ENCODE peak calls at places on chromosomes 11 and 22, in six cellular contexts. W is HCT116, J is HepG2, F is K562, C is GM12878, R is H1. S is an unnamed sample.

GRCh38 chr11:3000032-3000961 is 8.2 kb upstream of the NAP1L4 start:
- DNase-seq in W (no peak), R (no peak), C (no peak), F (no peak), J (no peak), S (no peak)

GRCh38 chr11:34331329-34331728 is 26.5 kb downstream of the ABTB2 start:
- DNase-seq in W (no peak), R (no peak), C (no peak), F (no peak), J (no peak), S (no peak)

GRCh38 chr22:48404004-48404403 is 1423.7 kb downstream of the BRD1 start:
- DNase-seq in W (no peak), R (no peak), J (no peak), C (no peak), F (no peak), S (no peak)

GRCh38 chr11:64563966-64564365 is 27.1 kb upstream of the SLC22A12 start:
- DNase-seq in F (no peak), W (no peak), J (no peak), C (no peak), R (no peak), S (no peak)

GRCh38 chr22:48554893-48555552 is 1272.7 kb downstream of the BRD1 start:
- DNase-seq in J (no peak), R (no peak), C (no peak), W (no peak), F (no peak), S (no peak)

GRCh38 chr11:72119188-72119587 is 6.7 kb upstream of the ANAPC15 start:
- DNase-seq in F (no peak), W (no peak), C (no peak), J (no peak), R (no peak), S (no peak)

GRCh38 chr11:28938091-28938490 is 829.9 kb downstream of the METTL15 start:
- DNase-seq in F (no peak), W (no peak), J (no peak), C (no peak), R (no peak), S (no peak)

GRCh38 chr11:65489061-65489705 is 9.7 kb upstream of the MALAT1 start:
- DNase-seq in F (no peak), W (no peak), C (no peak), R (no peak), J (peak; percentile 84), S (peak; percentile 88)

GRCh38 chr11:80327971-80328614 is 887.3 kb upstream of the TENM4 start:
- DNase-seq in W (no peak), F (no peak), R (no peak), C (no peak), J (no peak), S (no peak)

GRCh38 chr11:119505861-119506260 is 82.9 kb upstream of the THY1 start:
- DNase-seq in C (no peak), W (no peak), J (no peak), F (no peak), R (no peak), S (no peak)

GRCh38 chr11:130705670-130706421 is 210.4 kb downstream of the SNX19 start:
- DNase-seq in R (no peak), J (no peak), W (no peak), C (no peak), F (no peak), S (no peak)

GRCh38 chr11:122920579-122920978 is 38.0 kb downstream of the JHY start:
- DNase-seq in C (no peak), F (no peak), W (no peak), J (no peak), R (no peak), S (peak; percentile 43)

GRCh38 chr11:6362868-6363678 is 27.2 kb upstream of the SMPD1 start:
- DNase-seq in W (peak; percentile 68), J (peak; percentile 64), F (peak; percentile 58), R (peak; percentile 73), C (no peak), S (peak; percentile 83)

GRCh38 chr11:91178366-91178765 is 955.5 kb upstream of the CHORDC1 start:
- DNase-seq in C (no peak), J (no peak), F (no peak), R (no peak), W (no peak), S (no peak)

GRCh38 chr11:95625164-95626017 is 164.2 kb downstream of the FAM76B start:
- DNase-seq in J (no peak), C (no peak), R (no peak), F (no peak), W (no peak), S (peak; percentile 16)

GRCh38 chr11:33835143-33835878 is 56.6 kb downstream of the LMO2 start:
- DNase-seq in C (peak; percentile 3), J (peak; percentile 33), F (no peak), W (peak; percentile 48), R (no peak), S (no peak)

GRCh38 chr11:26473216-26474194 is 98.6 kb downstream of the MUC15 start:
- DNase-seq in C (no peak), F (no peak), J (no peak), R (no peak), W (no peak), S (no peak)

GRCh38 chr11:7573558-7574296 is 59.9 kb downstream of the PPFIBP2 start:
- DNase-seq in C (no peak), R (no peak), J (peak; percentile 92), F (peak; percentile 36), W (no peak), S (no peak)

GRCh38 chr11:121439337-121439736 is 12.8 kb upstream of the SORL1 start:
- DNase-seq in C (no peak), R (no peak), W (no peak), F (no peak), J (no peak), S (no peak)

GRCh38 chr22:32534252-32535215 is 59.9 kb downstream of the FBXO7 start:
- DNase-seq in W (no peak), C (no peak), F (no peak), R (no peak), J (peak; percentile 87), S (no peak)

GRCh38 chr22:27644566-27644965 is 157.0 kb downstream of the MN1 start:
- DNase-seq in C (no peak), R (no peak), W (no peak), J (no peak), F (no peak), S (no peak)

GRCh38 chr22:43827336-43827735 is 15.2 kb upstream of the EFCAB6 start:
- DNase-seq in J (no peak), F (no peak), W (no peak), R (no peak), C (no peak), S (no peak)

GRCh38 chr11:9814108-9814507 is 150.2 kb downstream of the SWAP70 start:
- DNase-seq in W (no peak), C (no peak), R (no peak), F (no peak), J (no peak), S (no peak)

GRCh38 chr11:9803685-9804413 is 140.0 kb downstream of the SWAP70 start:
- DNase-seq in W (no peak), F (no peak), J (no peak), C (no peak), R (no peak), S (no peak)

GRCh38 chr11:9804414-9804902 is 140.6 kb downstream of the SWAP70 start:
- DNase-seq in J (no peak), W (no peak), R (no peak), F (no peak), C (no peak), S (no peak)

GRCh38 chr11:9806946-9807687 is 143.2 kb downstream of the SWAP70 start:
- DNase-seq in W (no peak), J (no peak), F (no peak), C (no peak), R (no peak), S (no peak)

DNA sequence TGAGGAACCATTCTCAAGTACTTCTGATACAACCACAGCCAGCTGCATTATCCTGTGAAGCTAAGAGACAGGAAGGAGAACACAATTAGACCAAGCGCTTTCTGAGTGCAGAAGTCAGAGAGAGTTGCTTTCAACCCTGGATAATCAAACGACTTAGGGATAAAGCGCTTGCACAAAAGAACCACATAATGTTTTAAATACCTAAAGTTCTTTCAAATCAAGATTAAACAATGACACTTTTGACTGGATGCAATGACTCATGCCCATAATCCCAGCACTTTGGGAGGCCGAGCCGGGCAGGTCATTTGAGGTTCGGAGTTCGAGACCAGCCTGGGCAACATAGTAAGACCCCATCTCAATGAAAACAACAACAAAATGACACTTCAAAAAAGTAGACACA is 145.1 kb downstream of the SWAP70 start:
- DNase-seq in F (no peak), R (no peak), C (no peak), J (peak; percentile 28), W (peak; percentile 21), S (peak; percentile 25)
- TF ChIP-seq ZNF274 in F (no peak), R (no peak), C (no peak), J (no peak), W (no peak), S (no peak)

GRCh38 chr11:114075891-114076441 is 16.5 kb downstream of the ZBTB16 start:
- DNase-seq in F (peak; percentile 61), C (no peak), W (peak; percentile 6), R (no peak), J (peak; percentile 15), S (peak; percentile 46)
- H3K27me3 ChIP-seq in F (peaks cover 61% of the 10 kb centered on the region), C (no peaks in the 10 kb centered on the region), W (peaks cover 31% of the 10 kb centered on the region), R (peaks cover 3% of the 10 kb centered on the region), J (peaks cover 53% of the 10 kb centered on the region), S (peaks cover 16% of the 10 kb centered on the region)

GRCh38 chr22:17085277-17086091 is 684 bp downstream of the IL17RA start:
- DNase-seq in C (no peak), W (no peak), J (no peak), F (peak; percentile 67), R (no peak), S (no peak)

GRCh38 chr22:17086750-17087149 is 1.9 kb downstream of the IL17RA start:
- DNase-seq in R (no peak), F (no peak), J (no peak), C (no peak), W (no peak), S (no peak)

GRCh38 chr22:17086301-17086700 is 1.5 kb downstream of the IL17RA start:
- DNase-seq in J (no peak), W (no peak), C (no peak), R (no peak), F (no peak), S (no peak)

GRCh38 chr22:17084554-17085276 is at the start of gene IL17RA:
- DNase-seq in F (peak; percentile 98), C (peak; percentile 68), R (peak; percentile 79), J (peak; percentile 74), W (peak; percentile 66), S (peak; percentile 65)

GRCh38 chr22:17087176-17088131 is 2.7 kb downstream of the IL17RA start:
- DNase-seq in W (no peak), F (no peak), C (peak; percentile 55), J (no peak), R (no peak), S (no peak)
- TF ChIP-seq YY1 in W (no peak), F (no peak), C (no peak), J (no peak), R (no peak), S (no peak)

DNA sequence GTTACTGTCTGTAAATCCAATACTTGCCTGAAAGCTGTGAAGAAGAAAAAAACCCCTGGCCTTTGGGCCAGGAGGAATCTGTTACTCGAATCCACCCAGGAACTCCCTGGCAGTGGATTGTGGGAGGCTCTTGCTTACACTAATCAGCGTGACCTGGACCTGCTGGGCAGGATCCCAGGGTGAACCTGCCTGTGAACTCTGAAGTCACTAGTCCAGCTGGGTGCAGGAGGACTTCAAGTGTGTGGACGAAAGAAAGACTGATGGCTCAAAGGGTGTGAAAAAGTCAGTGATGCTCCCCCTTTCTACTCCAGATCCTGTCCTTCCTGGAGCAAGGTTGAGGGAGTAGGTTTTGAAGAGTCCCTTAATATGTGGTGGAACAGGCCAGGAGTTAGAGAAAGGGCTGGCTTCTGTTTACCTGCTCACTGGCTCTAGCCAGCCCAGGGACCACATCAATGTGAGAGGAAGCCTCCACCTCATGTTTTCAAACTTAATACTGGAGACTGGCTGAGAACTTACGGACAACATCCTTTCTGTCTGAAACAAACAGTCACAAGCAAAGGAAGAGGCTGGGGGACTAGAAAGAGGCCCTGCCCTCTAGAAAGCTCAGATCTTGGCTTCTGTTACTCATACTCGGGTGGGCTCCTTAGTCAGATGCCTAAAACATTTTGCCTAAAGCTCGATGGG is 13.5 kb downstream of the PIK3IP1 start:
- DNase-seq in J (no peak), W (no peak), F (no peak), R (no peak), C (no peak), S (no peak)
- TF ChIP-seq ZNF274 in J (no peak), W (no peak), F (no peak), R (no peak), C (no peak), S (no peak)